ENCODE peak calls at places on chromosome 19, in nine cellular contexts. Q is ascending aorta; H is left ventricle myocardium inferior; Y is endothelial cell; V is activated CD8-positive, alpha-beta T cell treated with anti-CD3 and anti-CD28 coated beads for 36 hours; P is neural crest cell; I is thoracic aorta; U is H9; B is Caco-2. A is an unnamed sample.

GRCh38 chr19:35153701-35154534 is 617 bp upstream of the FXYD5 start:
- DNase-seq in Q (no peak), H (no peak), Y (peak; percentile 75), V (peak; percentile 79), P (peak; percentile 57), I (no peak), U (peak; percentile 71), B (peak; percentile 72), A (peak; percentile 74)

GRCh38 chr19:41352609-41353465 is 885 bp downstream of the TGFB1 start:
- DNase-seq in Q (peak; percentile 83), H (peak; percentile 76), Y (peak; percentile 75), V (peak; percentile 87), P (peak; percentile 40), I (no peak), U (peak; percentile 73), B (peak; percentile 83), A (peak; percentile 66)

GRCh38 chr19:3407556-3408516 is 41.5 kb downstream of the NFIC start:
- DNase-seq in Q (peak; percentile 80), H (peak; percentile 65), Y (no peak), V (no peak), P (no peak), I (no peak), U (no peak), B (no peak), A (no peak)

GRCh38 chr19:35509018-35509652 is 4.3 kb downstream of the DMKN start:
- DNase-seq in Q (no peak), H (no peak), Y (peak; percentile 23), V (peak; percentile 68), P (no peak), I (no peak), U (peak; percentile 79), B (peak; percentile 84), A (no peak)

GRCh38 chr19:55638864-55639359 is 1.9 kb upstream of the ZNF580 start:
- DNase-seq in Q (no peak), H (no peak), Y (peak; percentile 55), V (peak; percentile 83), P (peak; percentile 47), I (no peak), U (peak; percentile 67), B (peak; percentile 78), A (peak; percentile 64)

GRCh38 chr19:14795078-14795721 is 16.8 kb upstream of the ADGRE2 start:
- DNase-seq in Q (no peak), H (no peak), Y (no peak), V (no peak), P (no peak), I (no peak), U (no peak), B (no peak), A (no peak)

GRCh38 chr19:48720251-48720612 is 707 bp upstream of the MAMSTR start:
- DNase-seq in Q (no peak), H (peak; percentile 44), Y (no peak), V (no peak), P (no peak), I (no peak), U (no peak), B (no peak), A (no peak)

GRCh38 chr19:27794444-27795042 is 1418.4 kb downstream of the UQCRFS1 start:
- DNase-seq in Q (no peak), H (no peak), Y (peak; percentile 39), V (peak; percentile 24), P (no peak), I (no peak), U (peak; percentile 59), B (no peak), A (peak; percentile 28)

GRCh38 chr19:47018923-47019322 is 714 bp upstream of the NPAS1 start:
- DNase-seq in Q (no peak), H (no peak), Y (no peak), V (no peak), P (no peak), I (no peak), U (no peak), B (no peak), A (no peak)

GRCh38 chr19:50639121-50640112 is at the start of gene SYT3:
- DNase-seq in Q (no peak), H (peak; percentile 36), Y (no peak), V (peak; percentile 52), P (peak; percentile 57), I (no peak), U (peak; percentile 78), B (peak; percentile 70), A (peak; percentile 87)

GRCh38 chr19:31539386-31539785 is 190.2 kb upstream of the TSHZ3 start:
- DNase-seq in Q (no peak), H (no peak), Y (no peak), V (no peak), P (no peak), I (no peak), U (peak; percentile 4), B (no peak), A (no peak)

GRCh38 chr19:6540918-6541689 is 10.3 kb downstream of the TNFSF9 start:
- DNase-seq in Q (no peak), H (no peak), Y (no peak), V (no peak), P (no peak), I (no peak), U (no peak), B (no peak), A (no peak)

GRCh38 chr19:10238172-10238783 is 7.1 kb upstream of the S1PR2 start:
- DNase-seq in Q (no peak), H (peak; percentile 79), Y (no peak), V (peak; percentile 32), P (no peak), I (no peak), U (no peak), B (peak; percentile 50), A (no peak)

GRCh38 chr19:12800873-12801465 is 631 bp downstream of the PRDX2 start:
- DNase-seq in Q (no peak), H (no peak), Y (peak; percentile 16), V (peak; percentile 43), P (no peak), I (no peak), U (peak; percentile 45), B (peak; percentile 25), A (peak; percentile 59)

GRCh38 chr19:49879243-49879960 is 1.9 kb downstream of the TBC1D17 start:
- DNase-seq in Q (no peak), H (no peak), Y (no peak), V (no peak), P (no peak), I (no peak), U (no peak), B (no peak), A (no peak)

GRCh38 chr19:53626941-53627340 is 4.9 kb upstream of the DPRX start:
- DNase-seq in Q (no peak), H (no peak), Y (no peak), V (no peak), P (no peak), I (no peak), U (no peak), B (no peak), A (no peak)

GRCh38 chr19:53624776-53625540 is 6.8 kb upstream of the DPRX start:
- DNase-seq in Q (no peak), H (no peak), Y (no peak), V (peak; percentile 31), P (no peak), I (no peak), U (no peak), B (no peak), A (no peak)

DNA sequence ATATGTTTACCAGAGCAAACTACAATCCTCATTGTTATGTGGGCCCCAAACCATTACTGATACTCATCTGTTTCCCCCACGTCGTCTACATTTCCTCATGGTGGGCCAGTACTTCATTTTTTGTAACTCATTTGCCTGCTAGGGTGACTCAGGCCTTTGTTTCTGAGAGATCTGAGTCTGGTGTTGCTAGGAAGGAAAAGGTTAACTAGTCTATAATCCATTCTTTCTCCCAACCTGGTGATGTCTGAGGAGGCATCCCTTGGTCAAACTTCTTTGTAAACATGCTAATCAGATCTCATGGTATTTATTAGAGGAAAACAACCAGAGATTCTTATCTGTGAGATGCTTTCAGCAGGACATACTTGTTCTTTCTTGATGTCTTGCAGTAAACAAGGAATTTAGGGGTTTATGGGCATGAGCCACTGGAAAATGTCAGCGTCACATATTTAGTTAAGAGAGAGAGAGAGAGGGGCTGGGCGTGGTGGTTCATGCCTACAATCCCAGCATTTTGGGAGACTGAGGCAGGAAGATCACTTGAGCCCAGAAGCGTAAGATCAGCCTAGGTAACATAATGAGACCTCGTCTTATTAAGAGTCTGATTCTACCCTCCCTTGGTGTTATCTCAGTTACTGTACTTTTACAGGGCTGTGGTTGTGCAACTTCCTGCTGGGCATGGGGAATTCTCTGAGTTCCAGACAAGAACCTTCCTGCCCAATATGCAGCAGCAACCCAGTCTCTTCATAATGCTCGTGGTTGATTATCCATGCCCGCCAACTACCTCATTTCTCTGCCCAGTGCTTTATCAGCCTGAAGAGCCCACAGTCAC is 9.7 kb upstream of the DPRX start:
- DNase-seq in Q (no peak), H (no peak), Y (no peak), V (no peak), P (no peak), I (no peak), U (no peak), B (peak; percentile 65), A (no peak)
- TF ChIP-seq CTCF in Q (no peak), H (no peak), Y (no peak), V (no peak), P (no peak), I (no peak), U (no peak), B (no peak), A (no peak)

GRCh38 chr19:11295665-11296245 is at the start of gene TSPAN16:
- DNase-seq in Q (no peak), H (no peak), Y (no peak), V (no peak), P (no peak), I (no peak), U (no peak), B (no peak), A (no peak)
- TF ChIP-seq CTCF in Q (no peak), H (no peak), Y (no peak), V (no peak), P (no peak), I (no peak), U (peak; percentile 34), B (no peak), A (no peak)

GRCh38 chr19:1261512-1261862 is 7.6 kb upstream of the CIRBP start:
- DNase-seq in Q (no peak), H (no peak), Y (no peak), V (no peak), P (no peak), I (no peak), U (no peak), B (no peak), A (no peak)
- TF ChIP-seq CTCF in Q (no peak), H (peak; percentile 11), Y (peak; percentile 22), V (peak; percentile 50), P (peak; percentile 41), I (no peak), U (peak; percentile 47), B (no peak), A (peak; percentile 33)

DNA sequence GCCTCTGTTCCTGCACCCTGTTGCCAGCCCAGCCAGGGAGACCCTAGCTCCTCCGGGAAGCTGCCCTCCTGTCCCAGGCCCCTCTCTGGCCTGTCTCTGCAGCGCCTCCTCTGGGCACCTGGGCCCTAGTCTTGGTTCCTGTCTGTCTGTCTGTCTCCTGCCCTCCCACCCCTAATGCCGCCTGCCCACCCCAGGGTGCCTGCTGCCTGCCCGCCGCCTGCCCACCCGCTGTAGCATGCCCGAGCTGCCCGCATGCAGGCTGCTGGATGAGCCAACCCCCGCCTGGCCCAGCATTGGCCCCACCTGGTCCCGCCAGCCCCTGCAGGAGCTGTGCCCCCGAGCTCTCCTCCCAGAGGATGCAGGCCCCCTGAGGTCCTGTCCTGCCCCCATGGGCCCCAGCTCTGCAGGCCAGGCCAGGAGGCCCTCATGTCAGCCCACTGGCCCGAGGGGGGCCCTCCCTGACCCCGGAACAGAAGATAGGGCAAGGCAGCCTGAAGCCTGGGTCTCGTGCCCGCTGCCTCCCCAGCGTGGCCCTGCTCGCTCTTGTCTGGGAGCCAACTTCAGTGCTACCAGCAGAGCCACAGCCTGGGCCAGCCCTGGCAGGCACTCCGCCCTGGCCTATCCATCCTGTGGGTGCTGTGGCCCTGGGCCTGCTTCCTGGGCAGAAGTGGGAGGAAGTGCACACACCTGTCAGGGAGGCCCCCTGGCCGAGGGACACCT is 5.2 kb downstream of the MAP2K7 start:
- DNase-seq in Q (no peak), H (no peak), Y (no peak), V (no peak), P (no peak), I (no peak), U (no peak), B (no peak), A (peak; percentile 14)
- TF ChIP-seq CTCF in Q (no peak), H (no peak), Y (no peak), V (no peak), P (no peak), I (no peak), U (no peak), B (no peak), A (no peak)

A was measured in glutamatergic neuron.